ENCODE peak calls at places on chromosomes 5 and 9, in seven cellular contexts. One of them, this sample, is unnamed.

GRCh38 chr5:135330798-135331096 is 68.3 kb downstream of the MACROH2A1 start:
- DNase-seq in GM12878: no peak
- DNase-seq in K562: no peak
- DNase-seq in SK-N-SH: no peak
- DNase-seq in HCT116: no peak
- DNase-seq in H1: no peak
- DNase-seq in HepG2: no peak
- DNase-seq in this sample: no peak

GRCh38 chr5:158049459-158049858 is 190.5 kb upstream of the CLINT1 start:
- DNase-seq in HepG2: no peak
- DNase-seq in H1: no peak
- DNase-seq in GM12878: no peak
- DNase-seq in HCT116: no peak
- DNase-seq in SK-N-SH: no peak
- DNase-seq in K562: no peak
- DNase-seq in this sample: no peak

GRCh38 chr5:146213210-146213838 is 9.9 kb downstream of the RBM27 start:
- DNase-seq in SK-N-SH: no peak
- DNase-seq in H1: no peak
- DNase-seq in GM12878: no peak
- DNase-seq in K562: peak
- DNase-seq in HCT116: no peak
- DNase-seq in HepG2: peak
- DNase-seq in this sample: no peak

GRCh38 chr9:92468206-92468605 is 14.1 kb downstream of the ASPN start:
- DNase-seq in H1: no peak
- DNase-seq in SK-N-SH: no peak
- DNase-seq in K562: no peak
- DNase-seq in GM12878: no peak
- DNase-seq in HepG2: no peak
- DNase-seq in HCT116: no peak
- DNase-seq in this sample: no peak

GRCh38 chr5:179608131-179608581 is 15.3 kb downstream of the HNRNPH1 start:
- DNase-seq in SK-N-SH: no peak
- DNase-seq in H1: no peak
- DNase-seq in K562: no peak
- DNase-seq in GM12878: no peak
- DNase-seq in HCT116: no peak
- DNase-seq in HepG2: no peak
- DNase-seq in this sample: no peak

GRCh38 chr5:12624776-12625560 is 720.7 kb upstream of the CTNND2 start:
- DNase-seq in HepG2: no peak
- DNase-seq in K562: no peak
- DNase-seq in GM12878: no peak
- DNase-seq in SK-N-SH: no peak
- DNase-seq in HCT116: no peak
- DNase-seq in H1: no peak
- DNase-seq in this sample: no peak

GRCh38 chr5:96189987-96190386 is 228.3 kb upstream of the ELL2 start:
- DNase-seq in H1: no peak
- DNase-seq in GM12878: no peak
- DNase-seq in HepG2: no peak
- DNase-seq in SK-N-SH: no peak
- DNase-seq in K562: no peak
- DNase-seq in HCT116: no peak
- DNase-seq in this sample: no peak

GRCh38 chr9:77770340-77770739 is 122.2 kb upstream of the GNA14 start:
- DNase-seq in SK-N-SH: no peak
- DNase-seq in H1: no peak
- DNase-seq in HepG2: no peak
- DNase-seq in GM12878: no peak
- DNase-seq in K562: no peak
- DNase-seq in HCT116: no peak
- DNase-seq in this sample: no peak

GRCh38 chr9:35561468-35562261 is 43.4 kb upstream of the TESK1 start:
- DNase-seq in SK-N-SH: no peak
- DNase-seq in GM12878: no peak
- DNase-seq in K562: no peak
- DNase-seq in H1: no peak
- DNase-seq in HepG2: no peak
- DNase-seq in HCT116: no peak
- DNase-seq in this sample: no peak

GRCh38 chr5:93573627-93573974 is 7.4 kb downstream of the NR2F1-AS1 start:
- DNase-seq in H1: no peak
- DNase-seq in HCT116: no peak
- DNase-seq in HepG2: no peak
- DNase-seq in SK-N-SH: no peak
- DNase-seq in K562: no peak
- DNase-seq in GM12878: no peak
- DNase-seq in this sample: no peak

GRCh38 chr5:76331139-76331538 is 71.9 kb upstream of the IQGAP2 start:
- DNase-seq in SK-N-SH: no peak
- DNase-seq in H1: no peak
- DNase-seq in K562: peak
- DNase-seq in HCT116: no peak
- DNase-seq in HepG2: no peak
- DNase-seq in GM12878: no peak
- DNase-seq in this sample: no peak

GRCh38 chr5:113147088-113147487 is 170.5 kb downstream of the DCP2 start:
- DNase-seq in SK-N-SH: no peak
- DNase-seq in GM12878: no peak
- DNase-seq in K562: no peak
- DNase-seq in HCT116: no peak
- DNase-seq in H1: no peak
- DNase-seq in HepG2: no peak
- DNase-seq in this sample: no peak

GRCh38 chr9:32551491-32552049 is 557 bp upstream of the SMIM27 start:
- DNase-seq in HepG2: peak
- DNase-seq in HCT116: peak
- DNase-seq in GM12878: peak
- DNase-seq in SK-N-SH: peak
- DNase-seq in K562: peak
- DNase-seq in H1: peak
- DNase-seq in this sample: no peak

GRCh38 chr9:20624201-20625002 is 2.1 kb upstream of the MLLT3 start:
- DNase-seq in GM12878: peak
- DNase-seq in HCT116: peak
- DNase-seq in SK-N-SH: peak
- DNase-seq in K562: peak
- DNase-seq in H1: no peak
- DNase-seq in HepG2: peak
- DNase-seq in this sample: peak

GRCh38 chr5:96342581-96342980 is 90.5 kb downstream of the PCSK1 start:
- DNase-seq in HCT116: no peak
- DNase-seq in GM12878: no peak
- DNase-seq in K562: no peak
- DNase-seq in H1: no peak
- DNase-seq in SK-N-SH: no peak
- DNase-seq in HepG2: no peak
- DNase-seq in this sample: no peak

GRCh38 chr5:150113047-150113744 is 26.8 kb upstream of the CSF1R start:
- DNase-seq in K562: peak
- DNase-seq in HCT116: no peak
- DNase-seq in H1: peak
- DNase-seq in GM12878: no peak
- DNase-seq in SK-N-SH: peak
- DNase-seq in HepG2: no peak
- DNase-seq in this sample: no peak

GRCh38 chr9:134433101-134433500 is 106.8 kb downstream of the RXRA start:
- DNase-seq in H1: no peak
- DNase-seq in HepG2: no peak
- DNase-seq in K562: no peak
- DNase-seq in SK-N-SH: no peak
- DNase-seq in GM12878: no peak
- DNase-seq in HCT116: no peak
- DNase-seq in this sample: no peak

GRCh38 chr5:142115937-142116614 is 7.5 kb downstream of the NDFIP1 start:
- DNase-seq in SK-N-SH: no peak
- DNase-seq in H1: no peak
- DNase-seq in GM12878: no peak
- DNase-seq in HCT116: no peak
- DNase-seq in HepG2: no peak
- DNase-seq in K562: no peak
- DNase-seq in this sample: no peak

GRCh38 chr5:175748650-175749049 is 90.8 kb downstream of the HRH2 start:
- DNase-seq in H1: no peak
- DNase-seq in SK-N-SH: no peak
- DNase-seq in HCT116: no peak
- DNase-seq in K562: no peak
- DNase-seq in HepG2: no peak
- DNase-seq in GM12878: no peak
- DNase-seq in this sample: no peak

GRCh38 chr5:90161399-90161798 is 248.2 kb downstream of the CETN3 start:
- DNase-seq in K562: peak
- DNase-seq in SK-N-SH: peak
- DNase-seq in HepG2: peak
- DNase-seq in HCT116: peak
- DNase-seq in GM12878: no peak
- DNase-seq in H1: peak
- DNase-seq in this sample: peak

DNA sequence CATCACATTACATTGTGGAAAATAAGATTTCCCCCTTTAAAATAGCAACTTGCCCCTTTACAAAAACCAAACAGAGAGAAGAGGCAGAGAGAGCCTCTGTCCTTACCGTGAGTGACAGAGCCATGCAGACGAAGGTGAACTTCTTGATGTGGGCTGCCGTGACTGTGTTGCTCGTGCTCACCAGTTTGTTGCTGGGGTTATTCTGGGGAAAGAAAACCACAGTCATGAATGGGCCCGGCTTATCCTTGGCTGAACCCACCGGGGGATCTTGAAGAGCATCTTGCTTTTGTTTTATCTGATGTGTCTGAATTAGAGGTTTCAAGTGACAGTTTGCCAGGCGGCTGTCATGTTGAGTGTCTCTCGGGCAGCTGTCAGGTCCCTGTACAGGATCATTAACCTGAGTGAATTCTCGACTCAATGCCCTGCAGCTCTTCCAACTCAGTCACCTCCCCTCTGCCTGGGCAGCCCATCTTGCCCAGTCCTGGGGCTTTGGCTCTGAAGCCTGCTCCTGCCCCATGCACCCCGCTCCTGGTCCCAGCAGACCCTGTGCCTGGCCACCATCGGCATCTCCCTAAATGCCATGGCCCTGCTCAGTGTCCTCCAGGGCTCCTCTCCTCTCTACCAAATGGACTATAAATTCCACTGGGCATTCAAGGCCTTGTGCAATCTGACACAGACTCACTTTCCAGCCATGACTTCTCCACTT is 77.4 kb downstream of the OTULIN start:
- DNase-seq in HepG2: no peak
- DNase-seq in SK-N-SH: no peak
- DNase-seq in HCT116: no peak
- DNase-seq in GM12878: no peak
- DNase-seq in K562: no peak
- DNase-seq in H1: no peak
- DNase-seq in this sample: no peak
- TF ChIP-seq JUND in HepG2: no peak
- TF ChIP-seq JUND in SK-N-SH: no peak
- TF ChIP-seq JUND in HCT116: no peak
- TF ChIP-seq JUND in GM12878: no peak
- TF ChIP-seq JUND in K562: no peak
- TF ChIP-seq JUND in H1: no peak
- TF ChIP-seq JUND in this sample: no peak

DNA sequence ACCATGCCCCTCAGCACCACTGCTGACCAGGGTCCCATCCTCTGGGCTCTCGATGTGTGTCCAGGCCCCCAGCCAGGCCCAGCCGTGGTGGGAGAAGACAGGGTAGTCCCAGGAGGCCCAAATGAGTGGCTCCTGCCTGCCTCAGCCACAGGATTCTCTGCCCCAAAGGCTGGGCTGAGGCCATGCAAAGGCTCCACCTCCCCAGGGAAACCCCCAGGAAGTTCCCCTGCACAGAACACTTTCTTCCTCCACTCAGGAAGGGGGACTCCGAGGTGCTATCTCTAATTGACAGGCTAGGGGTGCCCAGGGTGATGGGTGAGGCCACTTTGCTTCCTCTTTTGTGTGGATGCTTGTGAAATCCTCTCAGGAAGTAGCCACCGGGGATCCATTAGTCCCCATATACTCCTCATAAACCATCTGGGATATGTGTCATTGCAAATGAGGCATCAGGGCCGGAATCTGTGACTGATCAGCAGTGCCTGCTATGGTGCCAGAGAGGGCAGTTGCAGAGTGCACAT is 23.1 kb upstream of the TDRD7 start:
- DNase-seq in H1: no peak
- DNase-seq in K562: no peak
- DNase-seq in HCT116: no peak
- DNase-seq in HepG2: no peak
- DNase-seq in SK-N-SH: no peak
- DNase-seq in GM12878: peak
- DNase-seq in this sample: no peak
- TF ChIP-seq JUND in H1: no peak
- TF ChIP-seq JUND in K562: no peak
- TF ChIP-seq JUND in HCT116: no peak
- TF ChIP-seq JUND in HepG2: no peak
- TF ChIP-seq JUND in SK-N-SH: no peak
- TF ChIP-seq JUND in GM12878: no peak
- TF ChIP-seq JUND in this sample: no peak

DNA sequence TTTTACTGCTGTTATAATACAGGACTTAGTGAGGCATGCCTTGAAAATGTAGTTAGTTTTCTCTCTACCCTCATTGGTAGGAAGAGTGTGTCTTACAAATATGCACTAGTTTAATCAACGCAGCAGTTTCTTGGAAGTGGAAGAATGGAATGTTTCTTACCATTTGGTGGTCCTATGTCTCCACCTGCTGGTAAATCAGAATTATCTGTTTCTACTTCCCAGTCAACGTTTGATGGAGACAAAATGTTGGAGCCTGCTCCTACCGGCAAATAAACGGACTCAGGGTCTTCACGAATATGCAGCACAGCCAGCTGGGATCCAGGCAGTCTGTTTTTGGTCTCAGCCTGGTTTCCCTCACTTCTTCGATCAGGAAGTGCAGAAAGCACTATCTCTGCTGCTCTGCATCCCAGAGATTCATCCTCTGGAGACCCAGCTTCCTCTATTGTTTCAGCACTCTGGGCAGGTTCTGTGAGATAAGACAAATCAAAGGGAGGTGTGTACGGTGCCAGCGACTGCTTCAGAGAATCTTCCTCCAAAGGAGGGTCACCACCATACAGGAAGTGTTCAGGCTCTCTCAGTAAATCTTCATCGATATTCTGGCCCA is 59.5 kb upstream of the PCA3 start:
- DNase-seq in K562: peak
- DNase-seq in H1: no peak
- DNase-seq in SK-N-SH: peak
- DNase-seq in HepG2: peak
- DNase-seq in HCT116: peak
- DNase-seq in GM12878: peak
- DNase-seq in this sample: peak
- TF ChIP-seq JUND in K562: no peak
- TF ChIP-seq JUND in H1: no peak
- TF ChIP-seq JUND in SK-N-SH: no peak
- TF ChIP-seq JUND in HepG2: no peak
- TF ChIP-seq JUND in HCT116: no peak
- TF ChIP-seq JUND in GM12878: no peak
- TF ChIP-seq JUND in this sample: no peak

DNA sequence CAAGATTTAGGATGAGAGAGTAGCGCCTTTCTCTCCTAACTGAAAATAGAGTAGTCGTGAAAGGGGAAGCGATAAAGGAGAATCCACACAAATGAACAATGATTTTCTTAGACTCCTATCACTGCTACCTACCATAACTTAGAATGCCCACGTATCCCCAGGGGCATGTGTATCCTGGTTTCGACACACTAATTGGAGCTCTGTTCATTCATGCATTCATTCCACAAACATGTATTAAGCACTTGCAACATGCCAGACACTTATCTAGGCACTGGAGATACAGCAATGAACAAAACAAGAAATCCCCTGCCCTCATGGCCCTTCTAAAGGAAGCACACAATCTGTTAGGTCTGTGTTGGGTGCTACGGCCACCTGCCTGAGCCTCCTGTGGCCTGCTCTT is 40.0 kb downstream of the ARL15 start:
- DNase-seq in GM12878: no peak
- DNase-seq in SK-N-SH: no peak
- DNase-seq in HepG2: no peak
- DNase-seq in H1: no peak
- DNase-seq in HCT116: no peak
- DNase-seq in K562: no peak
- DNase-seq in this sample: no peak
- TF ChIP-seq JUND in GM12878: no peak
- TF ChIP-seq JUND in SK-N-SH: no peak
- TF ChIP-seq JUND in HepG2: no peak
- TF ChIP-seq JUND in H1: no peak
- TF ChIP-seq JUND in HCT116: no peak
- TF ChIP-seq JUND in K562: no peak
- TF ChIP-seq JUND in this sample: no peak